ENCODE peak calls at places on chromosomes 1 and 21, in six cellular contexts. One of them, this sample, is unnamed.

GRCh38 chr1:38030596-38031512 is 15.7 kb downstream of the POU3F1 start:
- DNase-seq in prostate gland: no peak
- DNase-seq in tibial nerve: no peak
- DNase-seq in H1: no peak
- DNase-seq in uterus: no peak
- DNase-seq in heart left ventricle: no peak
- DNase-seq in this sample: no peak

GRCh38 chr1:204377800-204378608 is 18.3 kb upstream of the PLEKHA6 start:
- DNase-seq in prostate gland: peak
- DNase-seq in tibial nerve: no peak
- DNase-seq in H1: peak
- DNase-seq in uterus: no peak
- DNase-seq in heart left ventricle: no peak
- DNase-seq in this sample: peak

GRCh38 chr1:186086583-186086982 is 288.5 kb downstream of the TPR start:
- DNase-seq in prostate gland: no peak
- DNase-seq in tibial nerve: no peak
- DNase-seq in H1: no peak
- DNase-seq in uterus: no peak
- DNase-seq in heart left ventricle: no peak
- DNase-seq in this sample: no peak

GRCh38 chr1:58345215-58346075 is 201.1 kb downstream of the OMA1 start:
- DNase-seq in prostate gland: no peak
- DNase-seq in tibial nerve: no peak
- DNase-seq in H1: no peak
- DNase-seq in uterus: no peak
- DNase-seq in heart left ventricle: no peak
- DNase-seq in this sample: no peak

GRCh38 chr1:36350659-36351171 is 27.3 kb upstream of the EVA1B start:
- DNase-seq in prostate gland: no peak
- DNase-seq in tibial nerve: no peak
- DNase-seq in H1: no peak
- DNase-seq in uterus: no peak
- DNase-seq in heart left ventricle: no peak
- DNase-seq in this sample: peak

GRCh38 chr1:12478612-12478985 is 139.4 kb downstream of the DHRS3 start:
- DNase-seq in prostate gland: no peak
- DNase-seq in tibial nerve: no peak
- DNase-seq in H1: no peak
- DNase-seq in uterus: peak
- DNase-seq in heart left ventricle: no peak
- DNase-seq in this sample: no peak

GRCh38 chr1:113210248-113210647 is 137.2 kb downstream of the LRIG2 start:
- DNase-seq in prostate gland: peak
- DNase-seq in tibial nerve: no peak
- DNase-seq in H1: no peak
- DNase-seq in uterus: no peak
- DNase-seq in heart left ventricle: no peak
- DNase-seq in this sample: no peak

GRCh38 chr21:36188081-36188681 is 31.6 kb downstream of the DOP1B start:
- DNase-seq in prostate gland: peak
- DNase-seq in tibial nerve: no peak
- DNase-seq in H1: no peak
- DNase-seq in uterus: no peak
- DNase-seq in heart left ventricle: peak
- DNase-seq in this sample: no peak

GRCh38 chr1:228068359-228068758 is 14.1 kb upstream of the ARF1 start:
- DNase-seq in prostate gland: no peak
- DNase-seq in tibial nerve: no peak
- DNase-seq in H1: no peak
- DNase-seq in uterus: no peak
- DNase-seq in heart left ventricle: no peak
- DNase-seq in this sample: no peak

GRCh38 chr1:153938996-153939395 is 7.5 kb downstream of the DENND4B start:
- DNase-seq in prostate gland: no peak
- DNase-seq in tibial nerve: no peak
- DNase-seq in H1: no peak
- DNase-seq in uterus: no peak
- DNase-seq in heart left ventricle: no peak
- DNase-seq in this sample: no peak

GRCh38 chr1:156241926-156242325 is at the start of gene BGLAP:
- DNase-seq in prostate gland: no peak
- DNase-seq in tibial nerve: no peak
- DNase-seq in H1: no peak
- DNase-seq in uterus: no peak
- DNase-seq in heart left ventricle: no peak
- DNase-seq in this sample: no peak

GRCh38 chr1:8745749-8746390 is 71.6 kb downstream of the RERE start:
- DNase-seq in prostate gland: no peak
- DNase-seq in tibial nerve: no peak
- DNase-seq in H1: no peak
- DNase-seq in uterus: no peak
- DNase-seq in heart left ventricle: no peak
- DNase-seq in this sample: no peak

GRCh38 chr1:198699167-198700015 is 60.6 kb downstream of the PTPRC start:
- DNase-seq in prostate gland: peak
- DNase-seq in tibial nerve: peak
- DNase-seq in H1: peak
- DNase-seq in uterus: no peak
- DNase-seq in heart left ventricle: peak
- DNase-seq in this sample: no peak

GRCh38 chr1:227728059-227728891 is 6.8 kb downstream of the JMJD4 start:
- DNase-seq in prostate gland: peak
- DNase-seq in tibial nerve: peak
- DNase-seq in H1: peak
- DNase-seq in uterus: peak
- DNase-seq in heart left ventricle: peak
- DNase-seq in this sample: no peak

GRCh38 chr1:156437465-156437864 is 63.1 kb downstream of the MEF2D start:
- DNase-seq in prostate gland: no peak
- DNase-seq in tibial nerve: no peak
- DNase-seq in H1: no peak
- DNase-seq in uterus: no peak
- DNase-seq in heart left ventricle: no peak
- DNase-seq in this sample: no peak

GRCh38 chr1:40697436-40697835 is 5.9 kb downstream of the NFYC start:
- DNase-seq in prostate gland: no peak
- DNase-seq in tibial nerve: no peak
- DNase-seq in H1: no peak
- DNase-seq in uterus: no peak
- DNase-seq in heart left ventricle: no peak
- DNase-seq in this sample: no peak

GRCh38 chr1:41463516-41463915 is 21.0 kb downstream of the EDN2 start:
- DNase-seq in prostate gland: no peak
- DNase-seq in tibial nerve: no peak
- DNase-seq in H1: no peak
- DNase-seq in uterus: no peak
- DNase-seq in heart left ventricle: no peak
- DNase-seq in this sample: no peak

GRCh38 chr1:214290399-214291037 is 9.6 kb downstream of the SMYD2 start:
- DNase-seq in prostate gland: no peak
- DNase-seq in tibial nerve: no peak
- DNase-seq in H1: no peak
- DNase-seq in uterus: no peak
- DNase-seq in heart left ventricle: no peak
- DNase-seq in this sample: no peak

GRCh38 chr1:214292317-214292716 is 11.4 kb downstream of the SMYD2 start:
- DNase-seq in prostate gland: no peak
- DNase-seq in tibial nerve: no peak
- DNase-seq in H1: no peak
- DNase-seq in uterus: no peak
- DNase-seq in heart left ventricle: no peak
- DNase-seq in this sample: no peak

GRCh38 chr1:214296860-214297699 is 16.1 kb downstream of the SMYD2 start:
- DNase-seq in prostate gland: no peak
- DNase-seq in tibial nerve: no peak
- DNase-seq in H1: no peak
- DNase-seq in uterus: no peak
- DNase-seq in heart left ventricle: no peak
- DNase-seq in this sample: no peak

DNA sequence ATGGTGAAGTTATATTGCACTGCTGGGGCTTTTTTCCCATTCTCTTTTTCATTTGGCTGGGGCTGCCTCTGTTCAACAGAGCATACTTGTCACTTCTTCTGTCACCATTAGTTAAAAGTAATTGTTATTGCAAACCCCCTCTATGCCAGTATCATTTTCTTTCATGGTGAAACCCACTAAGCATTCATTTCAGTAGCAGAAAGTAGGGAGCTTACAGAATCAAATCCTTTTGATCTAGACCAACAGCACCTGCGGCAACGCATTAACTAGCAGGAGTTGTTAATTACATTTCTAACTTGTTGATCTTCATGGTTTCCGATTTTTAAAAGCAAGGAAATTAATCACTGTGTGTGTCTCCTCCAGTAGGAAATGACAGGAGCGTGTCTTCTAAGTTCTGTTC is 15.0 kb downstream of the SMYD2 start:
- DNase-seq in prostate gland: no peak
- DNase-seq in tibial nerve: no peak
- DNase-seq in H1: no peak
- DNase-seq in uterus: no peak
- DNase-seq in heart left ventricle: no peak
- DNase-seq in this sample: no peak
- H3K4me3 ChIP-seq in prostate gland: no peak
- H3K4me3 ChIP-seq in tibial nerve: no peak
- H3K4me3 ChIP-seq in H1: no peak
- H3K4me3 ChIP-seq in uterus: no peak
- H3K4me3 ChIP-seq in heart left ventricle: no peak
- H3K4me3 ChIP-seq in this sample: no peak

DNA sequence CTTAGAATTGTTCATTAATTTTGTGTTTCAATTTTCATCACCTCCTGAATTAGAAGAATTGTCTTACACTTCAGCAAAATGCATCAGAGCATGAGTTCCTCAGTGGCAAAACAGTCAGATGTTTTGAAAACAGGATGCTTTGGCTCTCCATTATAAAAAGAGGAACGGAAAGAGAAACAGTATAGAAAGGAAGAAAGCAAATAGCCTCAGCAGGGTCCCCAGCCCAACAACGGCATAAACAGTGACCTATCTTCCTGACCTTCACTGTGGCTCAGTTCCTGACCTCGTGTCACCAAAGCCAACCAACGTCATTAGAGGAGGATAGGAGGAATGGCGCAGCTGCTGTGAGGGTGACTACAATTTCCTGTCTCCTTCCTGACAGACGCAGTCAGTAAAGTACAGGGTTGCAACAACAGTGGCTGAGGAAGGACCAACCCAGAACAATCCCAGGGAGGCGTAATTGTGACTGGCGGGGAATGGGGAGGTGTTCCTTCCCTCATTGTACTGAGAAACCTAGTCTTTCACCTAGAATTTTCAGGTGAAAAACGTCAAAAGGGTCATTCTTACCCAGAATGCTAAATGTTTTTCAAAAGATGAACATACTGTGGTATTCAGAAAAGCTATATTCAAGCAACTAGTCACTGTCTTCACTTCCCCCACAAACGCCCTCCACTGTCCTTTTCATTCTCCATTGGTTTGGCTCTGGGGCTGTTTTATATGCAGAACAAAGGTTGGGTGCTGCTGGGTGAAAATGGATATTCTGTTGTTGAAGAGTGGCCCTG is 197.9 kb upstream of the SGIP1 start:
- DNase-seq in prostate gland: peak
- DNase-seq in tibial nerve: peak
- DNase-seq in H1: no peak
- DNase-seq in uterus: no peak
- DNase-seq in heart left ventricle: peak
- DNase-seq in this sample: peak
- TF ChIP-seq POLR2A in prostate gland: peak
- TF ChIP-seq POLR2A in tibial nerve: peak
- TF ChIP-seq POLR2A in H1: no peak
- TF ChIP-seq POLR2A in uterus: peak
- TF ChIP-seq POLR2A in heart left ventricle: no peak
- TF ChIP-seq POLR2A in this sample: no peak

GRCh38 chr1:213986925-213987250 is 885 bp upstream of the PROX1 start:
- DNase-seq in prostate gland: no peak
- DNase-seq in tibial nerve: no peak
- DNase-seq in H1: no peak
- DNase-seq in uterus: no peak
- DNase-seq in heart left ventricle: no peak
- DNase-seq in this sample: no peak

GRCh38 chr1:213986020-213986924 is 1.5 kb upstream of the PROX1 start:
- DNase-seq in prostate gland: no peak
- DNase-seq in tibial nerve: no peak
- DNase-seq in H1: no peak
- DNase-seq in uterus: no peak
- DNase-seq in heart left ventricle: no peak
- DNase-seq in this sample: no peak

GRCh38 chr1:213987876-213988638 is at the start of gene PROX1:
- DNase-seq in prostate gland: peak
- DNase-seq in tibial nerve: peak
- DNase-seq in H1: peak
- DNase-seq in uterus: peak
- DNase-seq in heart left ventricle: peak
- DNase-seq in this sample: peak

GRCh38 chr1:213988639-213989070 is 882 bp downstream of the PROX1 start:
- DNase-seq in prostate gland: no peak
- DNase-seq in tibial nerve: no peak
- DNase-seq in H1: no peak
- DNase-seq in uterus: no peak
- DNase-seq in heart left ventricle: no peak
- DNase-seq in this sample: no peak

DNA sequence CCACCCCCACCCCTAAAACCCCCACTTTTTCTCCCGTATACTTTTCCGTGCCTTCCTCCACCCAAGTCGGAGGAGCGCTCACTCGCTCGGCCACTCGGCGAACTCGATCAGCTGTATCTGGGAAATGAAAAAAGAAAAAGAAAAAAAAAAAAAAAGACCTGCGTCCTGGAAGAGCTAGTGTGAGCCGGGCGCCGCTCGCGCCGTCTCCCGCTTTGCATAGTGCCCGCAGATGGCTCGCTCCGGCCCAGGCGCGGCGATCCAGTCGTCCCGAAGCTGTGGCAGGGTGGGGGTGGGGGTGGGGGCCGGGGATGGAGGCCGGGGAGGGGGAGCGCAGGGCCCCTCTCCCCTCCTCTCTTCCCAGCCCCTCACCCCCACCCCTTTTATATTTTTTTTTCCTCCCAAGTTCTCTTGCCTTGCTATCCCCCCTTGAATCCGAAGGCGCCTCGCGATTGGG is 324 bp upstream of the PROX1 start:
- DNase-seq in prostate gland: no peak
- DNase-seq in tibial nerve: no peak
- DNase-seq in H1: no peak
- DNase-seq in uterus: no peak
- DNase-seq in heart left ventricle: no peak
- DNase-seq in this sample: no peak
- H3K4me3 ChIP-seq in prostate gland: peak
- H3K4me3 ChIP-seq in tibial nerve: peak
- H3K4me3 ChIP-seq in H1: peak
- H3K4me3 ChIP-seq in uterus: peak
- H3K4me3 ChIP-seq in heart left ventricle: peak
- H3K4me3 ChIP-seq in this sample: peak

DNA sequence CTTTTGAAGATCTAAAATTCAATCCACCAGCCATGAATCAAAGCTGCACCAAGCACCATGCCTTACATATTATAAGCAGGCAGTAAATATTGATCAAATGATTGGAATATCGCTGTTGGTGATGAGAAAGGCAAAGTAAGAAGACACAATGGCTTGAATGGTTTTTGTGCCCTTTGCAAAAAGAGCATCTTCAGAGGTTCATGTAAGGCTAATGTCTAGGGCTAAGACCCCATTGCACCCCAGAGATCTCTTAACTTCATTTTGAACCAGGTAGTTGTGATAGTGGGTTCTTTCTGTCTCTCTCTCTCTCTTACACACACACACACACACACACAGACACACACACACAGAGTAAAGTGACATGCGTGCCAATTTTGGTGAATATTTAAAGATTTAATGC is 12.0 kb downstream of the PROX1 start:
- DNase-seq in prostate gland: no peak
- DNase-seq in tibial nerve: no peak
- DNase-seq in H1: no peak
- DNase-seq in uterus: no peak
- DNase-seq in heart left ventricle: no peak
- DNase-seq in this sample: no peak
- TF ChIP-seq POLR2A in prostate gland: no peak
- TF ChIP-seq POLR2A in tibial nerve: no peak
- TF ChIP-seq POLR2A in H1: no peak
- TF ChIP-seq POLR2A in uterus: no peak
- TF ChIP-seq POLR2A in heart left ventricle: no peak
- TF ChIP-seq POLR2A in this sample: no peak

This sample was measured in lower leg skin.